ENCODE peak calls at places on chromosomes 6 and 20, in four cellular contexts. D, N, E and U are unnamed samples. For H3K4me1, the result is how much of the 10 kb centered on the place peaks cover.

GRCh38 chr6:150503586-150504339 is 95.9 kb upstream of the PLEKHG1 start:
- DNase-seq in D (no peak), E (no peak), N (no peak), U (no peak)

GRCh38 chr6:7215798-7216231 is 97.2 kb downstream of the SSR1 start:
- DNase-seq in N (no peak), E (no peak), D (no peak), U (no peak)

GRCh38 chr20:11894072-11894471 is 23.6 kb upstream of the BTBD3 start:
- DNase-seq in D (no peak), E (no peak), N (no peak), U (no peak)

GRCh38 chr6:132236281-132236680 is 165.0 kb downstream of the MOXD1 start:
- DNase-seq in E (no peak), N (no peak), D (no peak), U (no peak)

GRCh38 chr6:118054082-118054481 is 147.0 kb downstream of the SLC35F1 start:
- DNase-seq in E (no peak), N (no peak), D (no peak), U (no peak)

GRCh38 chr6:23003671-23004598 is 434.6 kb downstream of the HDGFL1 start:
- DNase-seq in E (no peak), D (no peak), N (peak), U (peak)

GRCh38 chr20:63183422-63184146 is 32.3 kb downstream of the YTHDF1 start:
- DNase-seq in D (peak), N (peak), E (peak), U (peak)

GRCh38 chr20:23666189-23666588 is 22.6 kb downstream of the CST4 start:
- DNase-seq in D (no peak), N (no peak), E (no peak), U (no peak)

GRCh38 chr6:32192608-32193039 is at the start of gene GPSM3:
- DNase-seq in E (peak), N (no peak), D (no peak), U (peak)

GRCh38 chr20:4519530-4519929 is 202.2 kb upstream of the PRND start:
- DNase-seq in N (peak), D (no peak), E (no peak), U (peak)

GRCh38 chr6:62393608-62394007 is 107.6 kb upstream of the KHDRBS2 start:
- DNase-seq in N (no peak), D (no peak), E (no peak), U (no peak)

GRCh38 chr6:107820571-107821261 is 3.4 kb downstream of the SCML4 start:
- DNase-seq in N (peak), D (no peak), E (peak), U (peak)

DNA sequence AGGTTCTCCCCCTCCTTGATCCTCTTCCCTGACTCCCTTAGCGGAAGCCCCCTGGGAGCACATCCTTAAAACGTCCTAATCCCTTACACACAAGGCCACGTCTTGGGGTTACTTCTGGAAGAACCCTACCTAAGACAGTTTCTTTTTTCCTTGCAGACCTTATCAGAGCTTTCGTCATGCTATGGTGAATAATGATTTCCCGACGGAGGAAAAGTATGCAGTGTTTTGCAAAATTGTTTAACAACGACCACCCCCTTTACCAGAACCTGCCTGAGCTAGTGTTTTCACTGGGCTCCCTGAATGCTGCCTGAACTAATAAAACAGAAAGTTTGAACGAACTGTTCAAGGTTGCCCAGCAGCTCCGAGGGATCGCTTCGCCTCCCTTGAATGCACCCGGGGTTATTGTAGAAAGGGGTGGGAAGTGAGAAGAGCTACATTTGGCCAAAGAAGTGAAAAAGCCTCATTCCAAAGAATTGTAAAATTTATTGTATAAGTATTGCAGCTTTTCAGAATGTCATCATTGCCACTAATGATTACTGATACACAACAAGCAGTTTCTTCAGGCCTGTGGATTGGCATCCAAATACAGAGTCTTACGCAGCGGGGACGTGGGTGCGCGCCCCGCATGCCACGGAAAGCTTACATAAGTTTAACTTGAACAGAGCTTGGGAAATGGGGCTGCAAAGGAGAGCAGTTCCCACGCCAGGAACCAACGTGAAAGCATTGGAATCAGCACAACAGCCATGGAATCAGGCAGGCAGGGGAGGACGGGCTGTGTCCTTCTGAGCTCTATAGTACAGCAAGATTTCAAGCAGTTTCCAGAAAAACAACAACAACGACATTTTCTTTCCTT is 27.9 kb upstream of the ZBP1 start:
- DNase-seq in E (no peak), D (no peak), N (peak), U (no peak)
- TF ChIP-seq CTCF in E (no peak), D (no peak), N (no peak), U (no peak)

DNA sequence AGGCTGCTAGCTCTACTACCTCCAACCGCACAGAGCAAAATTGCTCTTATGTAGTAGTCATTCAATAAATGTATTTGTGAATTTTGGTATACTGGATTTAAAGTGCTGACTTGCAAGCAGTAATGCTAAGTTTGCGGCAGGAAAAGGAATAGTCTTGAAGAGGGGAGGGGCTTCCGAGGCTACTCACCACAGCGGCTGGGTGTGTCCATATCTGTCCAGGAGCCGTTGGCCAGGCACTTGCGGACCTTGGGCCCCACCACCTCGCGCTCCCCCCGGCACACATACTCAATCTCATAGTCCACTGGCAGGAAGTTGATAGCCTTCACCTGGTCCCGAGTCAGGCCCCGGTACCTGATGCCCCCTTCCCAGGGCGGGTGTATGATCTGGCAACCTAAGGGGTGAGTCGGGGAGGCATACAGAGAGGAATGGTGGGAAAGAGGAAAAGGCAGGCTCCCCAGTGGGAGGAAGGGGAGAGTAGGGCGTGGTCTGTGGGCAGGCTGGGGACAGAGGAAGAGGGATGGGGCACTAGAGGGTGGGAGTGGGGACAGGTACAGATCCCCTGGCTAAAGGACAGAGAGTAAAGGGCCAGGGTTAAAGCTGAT is 1.7 kb downstream of the GABBR1 start:
- DNase-seq in E (no peak), D (no peak), N (no peak), U (no peak)
- H3K4me3 ChIP-seq in E (peak), D (peak), N (peak), U (no peak)

GRCh38 chr6:167116838-167117228 is 6.1 kb upstream of the CCR6 start:
- DNase-seq in E (no peak), D (no peak), N (no peak), U (no peak)
- H3K4me1 ChIP-seq in E (under half), D (under half), N (under half), U (under half)

DNA sequence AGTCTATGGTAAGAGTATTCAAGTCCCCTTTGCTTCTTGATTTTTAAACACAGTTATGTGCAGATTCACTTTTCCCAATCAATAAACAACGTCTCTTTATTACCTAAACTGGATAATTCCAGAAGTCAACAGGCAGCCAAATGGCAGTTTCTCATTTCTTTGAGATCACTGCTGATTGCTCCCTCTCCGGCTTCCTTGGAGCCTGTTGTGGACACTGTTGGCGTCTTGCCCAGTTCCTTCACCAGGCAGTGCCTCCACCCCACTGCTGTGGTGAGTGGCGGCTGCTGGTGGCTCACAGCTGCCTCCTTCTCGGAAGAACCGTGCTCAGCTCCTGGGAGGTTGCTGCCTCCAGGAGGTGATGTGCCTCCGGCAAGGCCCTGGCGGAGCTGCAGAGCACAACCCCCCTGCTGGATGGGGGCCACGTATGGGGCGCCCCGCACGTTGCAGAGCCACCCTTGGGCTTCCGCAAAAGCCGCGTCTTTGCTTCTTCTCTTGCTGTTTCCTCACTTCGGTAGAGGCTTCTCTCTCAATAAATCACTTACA is 105.1 kb upstream of the CNKSR3 start:
- DNase-seq in E (peak), D (peak), N (peak), U (peak)
- TF ChIP-seq CTCF in E (no peak), D (peak), N (no peak), U (no peak)

GRCh38 chr20:32236819-32237218 is 29.1 kb downstream of the POFUT1 start:
- DNase-seq in D (no peak), N (no peak), E (no peak), U (no peak)
- H3K4me3 ChIP-seq in D (no peak), N (no peak), E (no peak), U (no peak)

GRCh38 chr6:128495536-128496333 is 24.7 kb downstream of the PTPRK start:
- DNase-seq in D (no peak), N (no peak), E (no peak), U (no peak)
- H3K4me1 ChIP-seq in D (under half), N (under half), E (half or more), U (under half)

DNA sequence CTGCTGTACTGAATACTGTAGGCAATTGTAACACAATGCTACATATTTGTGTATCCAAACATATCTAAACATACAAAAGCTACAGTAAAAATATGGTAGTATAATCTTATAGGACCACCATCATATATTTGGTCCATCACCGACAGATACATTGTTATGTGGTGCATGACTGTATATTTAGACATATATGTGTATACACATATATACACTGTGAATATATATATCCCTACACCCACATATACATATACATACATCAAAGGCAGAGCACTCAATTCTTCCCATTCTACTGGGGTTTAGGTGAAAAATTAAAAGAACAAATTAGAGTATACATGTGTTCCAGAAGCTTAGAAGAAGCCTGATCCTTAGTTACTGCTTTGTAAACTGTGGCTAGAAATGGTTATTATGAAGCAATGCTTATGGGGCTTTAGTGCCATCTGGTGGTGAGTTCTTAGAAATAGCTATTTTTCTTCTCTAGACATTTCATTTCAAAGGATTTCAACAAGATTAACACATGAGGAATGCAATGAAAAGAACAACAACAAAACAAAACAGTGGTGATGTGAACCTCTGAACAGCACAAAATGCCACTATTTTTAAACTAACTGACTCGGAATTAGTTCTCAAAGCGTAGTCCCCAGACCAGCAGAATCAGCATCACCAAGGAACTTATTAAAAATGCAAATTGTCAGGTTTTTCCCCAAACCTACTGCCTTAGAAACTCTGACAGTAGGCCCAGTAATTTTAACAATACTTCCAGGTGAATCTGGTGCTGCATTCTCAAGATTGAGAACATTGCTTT is 38.0 kb downstream of the PKHD1 start:
- DNase-seq in N (peak), D (peak), E (no peak), U (no peak)
- TF ChIP-seq CTCF in N (peak), D (peak), E (no peak), U (peak)